ENCODE peak calls at places on chromosomes 3 and 15, in five cellular contexts. J is Peyer's patch, S is heart left ventricle, R is tibial nerve, G is colonic mucosa. B is an unnamed sample.

GRCh38 chr3:63232764-63233396 is 45.2 kb upstream of the SYNPR start:
- DNase-seq in J (no peak), S (no peak), R (no peak), G (no peak), B (no peak)

GRCh38 chr15:92399271-92399670 is 5.6 kb downstream of the ST8SIA2 start:
- DNase-seq in J (no peak), S (no peak), R (no peak), G (no peak), B (no peak)

GRCh38 chr15:67836477-67836876 is 3.4 kb downstream of the RNU6-1 start:
- DNase-seq in J (peak), S (peak), R (peak), G (peak), B (peak)

GRCh38 chr15:93253656-93254055 is 164.6 kb upstream of the RGMA start:
- DNase-seq in J (no peak), S (peak), R (no peak), G (no peak), B (no peak)

GRCh38 chr3:197249542-197249941 is 48.9 kb downstream of the DLG1 start:
- DNase-seq in J (no peak), S (no peak), R (no peak), G (no peak), B (no peak)

GRCh38 chr3:59482001-59482400 is 432.2 kb upstream of the CFAP20DC start:
- DNase-seq in J (no peak), S (no peak), R (no peak), G (no peak), B (no peak)

GRCh38 chr3:55201729-55202128 is 273.9 kb upstream of the LRTM1 start:
- DNase-seq in J (no peak), S (no peak), R (no peak), G (no peak), B (no peak)

GRCh38 chr3:136186330-136186729 is 9.8 kb downstream of the MSL2 start:
- DNase-seq in J (peak), S (no peak), R (no peak), G (peak), B (no peak)

GRCh38 chr3:73759290-73759689 is 134.5 kb upstream of the PDZRN3 start:
- DNase-seq in J (no peak), S (no peak), R (no peak), G (no peak), B (no peak)

GRCh38 chr3:11818033-11818432 is 28.7 kb downstream of the TAMM41 start:
- DNase-seq in J (no peak), S (no peak), R (no peak), G (no peak), B (no peak)

GRCh38 chr15:66702770-66703539 is 919 bp downstream of the SMAD6 start:
- DNase-seq in J (no peak), S (peak), R (no peak), G (no peak), B (peak)

GRCh38 chr3:127768346-127769008 is 53.8 kb downstream of the MGLL start:
- DNase-seq in J (no peak), S (peak), R (no peak), G (no peak), B (no peak)

GRCh38 chr15:74725241-74725774 is at the start of gene CYP1A1:
- DNase-seq in J (peak), S (peak), R (no peak), G (peak), B (no peak)

GRCh38 chr3:156761713-156762575 is 64.2 kb upstream of the LEKR1 start:
- DNase-seq in J (no peak), S (no peak), R (no peak), G (no peak), B (no peak)
- TF ChIP-seq CTCF in J (no peak), S (no peak), R (no peak), G (no peak), B (no peak)

GRCh38 chr3:48599509-48600285 is 4.6 kb upstream of the COL7A1 start:
- DNase-seq in J (no peak), S (no peak), R (no peak), G (no peak), B (no peak)
- H3K4me3 ChIP-seq in J (no peak), S (no peak), R (no peak), G (no peak), B (no peak)

GRCh38 chr3:31210068-31210650 is 315.7 kb upstream of the GADL1 start:
- DNase-seq in J (no peak), S (no peak), R (no peak), G (no peak), B (no peak)
- TF ChIP-seq CTCF in J (no peak), S (no peak), R (no peak), G (no peak), B (peak)

GRCh38 chr3:69200384-69201068 is 78.1 kb upstream of the LMOD3 start:
- DNase-seq in J (peak), S (peak), R (no peak), G (peak), B (no peak)

GRCh38 chr3:69205385-69205784 is 83.0 kb upstream of the LMOD3 start:
- DNase-seq in J (no peak), S (no peak), R (no peak), G (no peak), B (no peak)

GRCh38 chr3:69201658-69202057 is 79.3 kb upstream of the LMOD3 start:
- DNase-seq in J (no peak), S (no peak), R (no peak), G (peak), B (no peak)

GRCh38 chr3:69204315-69204957 is 82.0 kb upstream of the LMOD3 start:
- DNase-seq in J (no peak), S (peak), R (no peak), G (no peak), B (no peak)

GRCh38 chr3:69203631-69204314 is 81.4 kb upstream of the LMOD3 start:
- DNase-seq in J (no peak), S (no peak), R (no peak), G (no peak), B (no peak)
- H3K4me3 ChIP-seq in J (no peak), S (no peak), R (no peak), G (no peak), B (no peak)

GRCh38 chr15:89501646-89502045 is 5.3 kb upstream of the RHCG start:
- DNase-seq in J (peak), S (no peak), R (no peak), G (no peak), B (no peak)

GRCh38 chr15:89499156-89499555 is 2.8 kb upstream of the RHCG start:
- DNase-seq in J (peak), S (no peak), R (no peak), G (no peak), B (no peak)

GRCh38 chr15:89502867-89503595 is 6.6 kb upstream of the RHCG start:
- DNase-seq in J (peak), S (no peak), R (no peak), G (peak), B (no peak)

GRCh38 chr15:89498574-89498906 is 2.2 kb upstream of the RHCG start:
- DNase-seq in J (no peak), S (no peak), R (no peak), G (no peak), B (no peak)

DNA sequence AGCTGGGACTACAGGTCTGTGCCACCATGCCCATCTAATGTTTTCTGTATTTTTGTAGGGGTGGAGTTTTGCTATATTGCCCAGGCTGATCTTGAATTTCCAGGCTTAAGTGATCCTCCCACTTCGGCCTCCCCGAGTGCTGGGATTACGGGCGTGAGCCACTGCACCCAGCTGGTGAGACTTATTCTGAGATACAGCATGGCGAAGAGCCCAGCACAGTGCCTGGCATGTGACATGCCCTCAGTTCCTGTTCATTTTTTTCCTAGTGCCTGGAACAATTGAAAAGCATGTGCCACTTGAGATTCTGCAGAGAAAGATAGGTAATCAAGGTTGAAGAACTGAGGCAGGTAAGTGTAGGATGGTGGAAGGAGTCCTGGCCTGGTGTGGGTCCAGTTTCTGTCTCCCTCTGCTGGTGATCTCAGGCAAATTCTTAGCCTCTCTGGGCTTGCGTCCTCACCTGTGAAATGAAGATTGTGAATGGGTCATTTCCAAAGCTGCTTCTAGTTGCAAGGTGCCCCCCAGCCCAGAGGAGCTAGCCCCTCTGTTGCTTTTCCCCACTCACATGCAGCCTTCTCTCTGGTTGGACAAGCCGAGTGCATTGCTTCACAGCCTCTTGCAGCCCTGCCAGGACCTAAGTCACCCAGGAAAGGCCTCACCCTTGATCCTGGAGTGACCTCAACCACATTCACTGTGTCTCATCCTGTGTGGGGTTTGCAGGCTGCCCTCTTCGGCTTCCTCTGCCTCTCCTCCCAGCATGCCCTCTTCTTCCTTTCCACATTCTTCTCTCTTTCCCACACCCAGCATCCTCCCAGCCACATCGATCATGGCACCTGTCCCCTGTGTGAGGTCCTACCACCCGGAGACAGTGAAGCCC is 4.3 kb upstream of the RHCG start:
- DNase-seq in J (peak), S (no peak), R (no peak), G (no peak), B (no peak)
- TF ChIP-seq CTCF in J (no peak), S (no peak), R (no peak), G (no peak), B (peak)

GRCh38 chr3:57444469-57444868 is 99.7 kb downstream of the DNAH12 start:
- DNase-seq in J (no peak), S (no peak), R (no peak), G (no peak), B (no peak)
- H3K4me3 ChIP-seq in J (no peak), S (no peak), R (no peak), G (no peak), B (no peak)

DNA sequence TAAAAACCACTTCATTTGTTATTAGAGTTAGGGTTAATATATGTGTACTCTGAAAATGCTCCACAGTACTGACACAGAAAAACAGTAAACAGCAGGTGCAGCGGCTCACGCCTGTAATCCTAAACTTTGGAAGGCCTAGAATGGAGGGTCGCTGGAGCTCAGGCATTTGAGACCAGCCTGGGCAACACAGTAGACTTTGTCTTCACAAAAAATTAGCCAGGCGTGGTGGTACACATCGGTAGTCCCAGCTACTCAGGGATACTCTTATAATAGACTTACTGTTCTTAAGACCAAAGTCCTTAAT is 40.3 kb downstream of the UACA start:
- DNase-seq in J (no peak), S (no peak), R (no peak), G (no peak), B (no peak)
- TF ChIP-seq CTCF in J (no peak), S (no peak), R (no peak), G (no peak), B (no peak)

B was measured in DND-41.